ENCODE peak calls at places on chromosomes 7 and 10, in seven cellular contexts. X, O, E, G, V, N and L are unnamed samples.

GRCh38 chr7:18541189-18541870 is 45.8 kb downstream of the HDAC9 start:
- DNase-seq in X (no peak), V (no peak), N (peak; percentile 39), O (peak; percentile 56), E (peak; percentile 48), G (peak; percentile 55), L (no peak)

GRCh38 chr7:32661929-32662328 is 166.6 kb downstream of the AVL9 start:
- DNase-seq in N (no peak), V (no peak), X (no peak), G (no peak), E (no peak), O (no peak), L (no peak)

GRCh38 chr7:51033722-51034530 is 251.2 kb upstream of the GRB10 start:
- DNase-seq in X (no peak), N (no peak), O (no peak), E (no peak), G (no peak), V (no peak), L (no peak)

GRCh38 chr10:107727762-107728317 is 563.3 kb upstream of the SORCS1 start:
- DNase-seq in V (no peak), N (peak; percentile 53), O (peak; percentile 13), G (no peak), X (no peak), E (no peak), L (no peak)

GRCh38 chr7:47783456-47784240 is 164.6 kb downstream of the PKD1L1 start:
- DNase-seq in O (peak; percentile 98), G (peak; percentile 95), V (peak; percentile 53), N (peak; percentile 91), E (no peak), X (no peak), L (no peak)

GRCh38 chr10:69246036-69246435 is 25.9 kb downstream of the HKDC1 start:
- DNase-seq in N (no peak), E (no peak), G (no peak), V (no peak), X (no peak), O (no peak), L (no peak)

GRCh38 chr7:35817181-35817580 is 16.3 kb downstream of the SEPTIN7 start:
- DNase-seq in O (no peak), G (no peak), X (no peak), V (no peak), N (no peak), E (no peak), L (no peak)

GRCh38 chr10:36703179-36703578 is 422.2 kb upstream of the ANKRD30A start:
- DNase-seq in X (no peak), E (no peak), V (no peak), O (no peak), G (no peak), N (no peak), L (no peak)

GRCh38 chr10:62130948-62131347 is 137.7 kb downstream of the RTKN2 start:
- DNase-seq in X (no peak), N (peak; percentile 64), G (peak; percentile 57), O (peak; percentile 97), V (peak; percentile 10), E (no peak), L (no peak)

GRCh38 chr10:84352251-84352842 is 24.0 kb downstream of the CCSER2 start:
- DNase-seq in G (no peak), V (peak; percentile 53), O (peak; percentile 59), E (peak; percentile 62), X (peak; percentile 56), N (peak; percentile 77), L (peak; percentile 78)
- TF ChIP-seq CTCF in G (peak; percentile 86), V (peak; percentile 45), O (peak; percentile 74), E (peak; percentile 73), X (peak; percentile 53), N (peak; percentile 67), L (peak; percentile 88)

GRCh38 chr7:1706381-1706720 is 36.3 kb downstream of the ELFN1 start:
- DNase-seq in E (no peak), N (no peak), X (no peak), G (no peak), V (no peak), O (no peak), L (no peak)

GRCh38 chr7:1709281-1709680 is 39.2 kb downstream of the ELFN1 start:
- DNase-seq in O (no peak), G (no peak), X (no peak), E (no peak), N (no peak), V (no peak), L (no peak)

GRCh38 chr7:1708640-1709249 is 38.7 kb downstream of the ELFN1 start:
- DNase-seq in V (no peak), G (no peak), N (no peak), E (peak; percentile 24), O (no peak), X (no peak), L (no peak)

GRCh38 chr7:1706721-1707613 is 36.9 kb downstream of the ELFN1 start:
- DNase-seq in G (no peak), N (no peak), O (no peak), E (peak; percentile 34), X (no peak), V (no peak), L (no peak)

GRCh38 chr7:1707756-1708611 is 37.9 kb downstream of the ELFN1 start:
- DNase-seq in N (no peak), O (no peak), V (no peak), X (no peak), G (no peak), E (peak; percentile 25), L (no peak)
- TF ChIP-seq CTCF in N (no peak), O (no peak), V (peak; percentile 37), X (no peak), G (no peak), E (no peak), L (no peak)

GRCh38 chr10:55627526-55628170 is 733.4 kb downstream of the ZWINT start:
- DNase-seq in N (no peak), E (peak; percentile 33), X (peak; percentile 49), O (no peak), V (no peak), G (no peak), L (no peak)

GRCh38 chr10:55628260-55628701 is 732.8 kb downstream of the ZWINT start:
- DNase-seq in N (no peak), E (peak; percentile 39), G (no peak), V (no peak), O (peak; percentile 12), X (peak; percentile 64), L (no peak)

GRCh38 chr10:55629792-55630490 is 731.1 kb downstream of the ZWINT start:
- DNase-seq in G (no peak), V (no peak), X (peak; percentile 75), N (no peak), E (no peak), O (peak; percentile 76), L (no peak)

GRCh38 chr10:55630491-55631056 is 730.5 kb downstream of the ZWINT start:
- DNase-seq in O (peak; percentile 32), E (peak; percentile 42), G (no peak), N (no peak), X (peak; percentile 54), V (no peak), L (no peak)

DNA sequence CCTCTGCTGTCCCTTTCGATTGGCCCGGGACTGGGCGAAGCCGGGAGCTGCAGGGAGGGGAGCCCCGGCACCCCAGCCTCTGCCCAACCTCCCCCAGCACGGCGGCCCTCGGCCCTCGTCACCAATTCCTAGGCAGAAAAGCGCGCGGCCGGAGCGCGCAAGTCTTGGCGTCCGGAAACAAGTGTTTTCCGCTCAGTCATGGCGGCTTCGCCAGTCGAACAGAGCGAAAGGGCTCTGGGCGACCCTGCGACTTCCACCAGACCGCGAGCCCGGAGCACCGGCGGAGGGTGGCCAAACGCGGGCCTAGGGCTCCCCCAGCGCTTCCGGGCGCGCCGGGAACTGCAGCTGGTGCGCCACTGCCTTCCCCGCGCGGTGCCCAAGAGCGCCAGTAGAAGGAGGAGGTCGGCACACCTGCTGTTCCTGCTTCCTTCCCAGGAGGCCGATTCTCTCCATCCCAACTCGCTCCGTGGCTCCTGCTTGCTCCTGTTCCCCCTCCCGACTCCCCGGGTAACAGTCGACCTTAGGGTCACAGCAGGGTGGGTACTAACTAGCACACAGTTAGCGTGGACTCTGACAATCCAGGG is 729.9 kb downstream of the ZWINT start:
- DNase-seq in X (peak; percentile 92), V (no peak), O (peak; percentile 53), N (no peak), G (no peak), E (peak; percentile 54), L (peak; percentile 39)
- TF ChIP-seq CTCF in X (peak; percentile 83), V (no peak), O (peak; percentile 7), N (peak; percentile 22), G (peak; percentile 22), E (peak; percentile 70), L (peak; percentile 51)

GRCh38 chr10:88693392-88694020 is 12.5 kb upstream of the LIPK start:
- DNase-seq in N (peak; percentile 27), X (no peak), E (no peak), V (no peak), O (peak; percentile 34), G (no peak), L (no peak)
- TF ChIP-seq CTCF in N (peak; percentile 24), X (no peak), E (peak; percentile 15), V (no peak), O (no peak), G (peak; percentile 29), L (no peak)

GRCh38 chr10:97498076-97498840 is at the start of gene MMS19:
- DNase-seq in O (peak; percentile 99), G (peak; percentile 94), V (peak; percentile 99), X (peak; percentile 100), E (peak; percentile 100), N (peak; percentile 98), L (peak; percentile 100)

GRCh38 chr10:97497572-97498075 is 598 bp downstream of the MMS19 start:
- DNase-seq in V (peak; percentile 55), G (peak; percentile 32), E (peak; percentile 86), X (peak; percentile 86), O (peak; percentile 67), N (peak; percentile 82), L (peak; percentile 86)

GRCh38 chr10:97498841-97499560 is at the start of gene UBTD1:
- DNase-seq in E (peak; percentile 77), O (peak; percentile 41), X (peak; percentile 44), V (peak; percentile 53), N (peak; percentile 33), G (no peak), L (no peak)

GRCh38 chr10:97500297-97500575 is 1.5 kb downstream of the UBTD1 start:
- DNase-seq in E (no peak), G (no peak), O (no peak), N (no peak), V (no peak), X (no peak), L (no peak)

DNA sequence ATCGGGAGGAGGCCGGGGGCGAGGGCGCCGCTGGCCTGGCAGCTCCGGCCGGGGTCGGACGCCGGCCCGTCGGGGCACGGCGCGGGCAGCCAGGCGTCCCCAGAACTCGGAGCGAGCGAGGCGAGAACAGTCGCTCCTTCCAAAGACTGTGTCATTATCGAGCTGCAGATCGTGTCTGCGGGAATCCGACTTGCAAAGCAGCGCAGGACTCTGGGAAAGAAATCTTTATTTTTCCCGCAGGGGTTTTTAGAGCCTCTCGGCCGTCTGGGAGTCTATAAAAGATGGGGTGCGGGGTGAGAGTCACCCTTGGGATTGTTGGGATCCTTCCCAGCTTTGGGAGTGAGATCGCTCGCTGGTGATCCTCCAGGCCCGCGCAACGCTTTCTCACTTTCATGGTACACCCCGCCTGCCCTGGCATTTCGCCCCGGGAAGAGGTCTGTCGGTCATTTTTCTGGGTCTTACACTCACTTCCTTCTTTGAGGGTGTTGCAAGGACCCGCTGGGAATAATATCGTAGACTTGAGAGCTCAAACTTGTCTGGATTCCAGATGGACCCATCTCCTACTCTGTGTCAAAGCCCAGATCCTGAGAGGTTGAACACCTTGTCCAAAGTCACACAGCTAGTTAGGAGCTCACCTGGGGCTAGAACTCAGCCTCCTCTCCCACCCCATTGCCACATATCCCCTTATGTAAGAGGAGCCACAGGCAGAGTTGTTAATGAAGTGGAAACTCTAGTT is 1.0 kb downstream of the UBTD1 start:
- DNase-seq in E (peak; percentile 81), O (peak; percentile 78), N (peak; percentile 57), X (no peak), V (peak; percentile 13), G (no peak), L (no peak)
- TF ChIP-seq CTCF in E (no peak), O (no peak), N (no peak), X (no peak), V (no peak), G (no peak), L (no peak)